ENCODE peak calls at places on chromosome 5, in seven cellular contexts. One of them, this sample, is unnamed.
A peak's percentile ranks its signal among the peaks of the same experiment; 100 is the strongest.

GRCh38 chr5:145350501-145350900 is 484.6 kb downstream of the PRELID2 start:
- DNase-seq in naive thymus-derived CD8-positive, alpha-beta T cell: no peak
- DNase-seq in cardiac fibroblast: peak; percentile 5
- DNase-seq in RKO: no peak
- DNase-seq in DMS 273 treated with DMSO at 0.1 percent for 48 hours: no peak
- DNase-seq in germinal center: no peak
- DNase-seq in bronchial epithelial cell: peak; percentile 99
- DNase-seq in this sample: peak; percentile 34

GRCh38 chr5:114174837-114175236 is 187.0 kb upstream of the KCNN2 start:
- DNase-seq in germinal center: no peak
- DNase-seq in RKO: no peak
- DNase-seq in naive thymus-derived CD8-positive, alpha-beta T cell: no peak
- DNase-seq in cardiac fibroblast: peak; percentile 14
- DNase-seq in DMS 273 treated with DMSO at 0.1 percent for 48 hours: no peak
- DNase-seq in bronchial epithelial cell: no peak
- DNase-seq in this sample: no peak

GRCh38 chr5:89315194-89315593 is 432.2 kb upstream of the MEF2C start:
- DNase-seq in cardiac fibroblast: peak; percentile 26
- DNase-seq in naive thymus-derived CD8-positive, alpha-beta T cell: no peak
- DNase-seq in RKO: no peak
- DNase-seq in bronchial epithelial cell: peak; percentile 70
- DNase-seq in germinal center: no peak
- DNase-seq in DMS 273 treated with DMSO at 0.1 percent for 48 hours: no peak
- DNase-seq in this sample: no peak

GRCh38 chr5:139021346-139021745 is 146.2 kb upstream of the LRRTM2 start:
- DNase-seq in naive thymus-derived CD8-positive, alpha-beta T cell: no peak
- DNase-seq in RKO: no peak
- DNase-seq in DMS 273 treated with DMSO at 0.1 percent for 48 hours: no peak
- DNase-seq in cardiac fibroblast: no peak
- DNase-seq in bronchial epithelial cell: no peak
- DNase-seq in germinal center: no peak
- DNase-seq in this sample: no peak

GRCh38 chr5:43041669-43042175 is 1.6 kb upstream of the ANXA2R start:
- DNase-seq in bronchial epithelial cell: peak; percentile 65
- DNase-seq in cardiac fibroblast: peak; percentile 86
- DNase-seq in naive thymus-derived CD8-positive, alpha-beta T cell: no peak
- DNase-seq in RKO: peak; percentile 86
- DNase-seq in DMS 273 treated with DMSO at 0.1 percent for 48 hours: peak; percentile 51
- DNase-seq in germinal center: peak; percentile 16
- DNase-seq in this sample: no peak

GRCh38 chr5:139287890-139288635 is 5.5 kb upstream of the MATR3 start:
- DNase-seq in RKO: peak; percentile 40
- DNase-seq in naive thymus-derived CD8-positive, alpha-beta T cell: no peak
- DNase-seq in DMS 273 treated with DMSO at 0.1 percent for 48 hours: peak; percentile 42
- DNase-seq in bronchial epithelial cell: peak; percentile 42
- DNase-seq in cardiac fibroblast: peak; percentile 25
- DNase-seq in germinal center: no peak
- DNase-seq in this sample: no peak

GRCh38 chr5:120101771-120102170 is 362.3 kb upstream of the PRR16 start:
- DNase-seq in naive thymus-derived CD8-positive, alpha-beta T cell: no peak
- DNase-seq in DMS 273 treated with DMSO at 0.1 percent for 48 hours: no peak
- DNase-seq in bronchial epithelial cell: no peak
- DNase-seq in RKO: no peak
- DNase-seq in cardiac fibroblast: no peak
- DNase-seq in germinal center: no peak
- DNase-seq in this sample: no peak

GRCh38 chr5:14036947-14037346 is 92.5 kb upstream of the DNAH5 start:
- DNase-seq in RKO: no peak
- DNase-seq in germinal center: no peak
- DNase-seq in bronchial epithelial cell: peak; percentile 41
- DNase-seq in naive thymus-derived CD8-positive, alpha-beta T cell: no peak
- DNase-seq in DMS 273 treated with DMSO at 0.1 percent for 48 hours: no peak
- DNase-seq in cardiac fibroblast: no peak
- DNase-seq in this sample: no peak

GRCh38 chr5:8508196-8508595 is 639.2 kb downstream of the MTRR start:
- DNase-seq in naive thymus-derived CD8-positive, alpha-beta T cell: no peak
- DNase-seq in RKO: no peak
- DNase-seq in germinal center: no peak
- DNase-seq in cardiac fibroblast: no peak
- DNase-seq in bronchial epithelial cell: no peak
- DNase-seq in DMS 273 treated with DMSO at 0.1 percent for 48 hours: no peak
- DNase-seq in this sample: no peak

GRCh38 chr5:159341914-159342313 is 11.6 kb upstream of the IL12B start:
- DNase-seq in germinal center: no peak
- DNase-seq in RKO: peak; percentile 22
- DNase-seq in DMS 273 treated with DMSO at 0.1 percent for 48 hours: no peak
- DNase-seq in naive thymus-derived CD8-positive, alpha-beta T cell: no peak
- DNase-seq in bronchial epithelial cell: peak; percentile 89
- DNase-seq in cardiac fibroblast: peak; percentile 69
- DNase-seq in this sample: peak; percentile 89

GRCh38 chr5:144484124-144484897 is 313.6 kb downstream of the KCTD16 start:
- DNase-seq in bronchial epithelial cell: peak; percentile 18
- DNase-seq in DMS 273 treated with DMSO at 0.1 percent for 48 hours: no peak
- DNase-seq in naive thymus-derived CD8-positive, alpha-beta T cell: no peak
- DNase-seq in germinal center: no peak
- DNase-seq in cardiac fibroblast: peak; percentile 3
- DNase-seq in RKO: peak; percentile 58
- DNase-seq in this sample: no peak

GRCh38 chr5:107985144-107985543 is 314.4 kb upstream of the EFNA5 start:
- DNase-seq in RKO: no peak
- DNase-seq in cardiac fibroblast: peak; percentile 3
- DNase-seq in DMS 273 treated with DMSO at 0.1 percent for 48 hours: no peak
- DNase-seq in bronchial epithelial cell: peak; percentile 31
- DNase-seq in naive thymus-derived CD8-positive, alpha-beta T cell: no peak
- DNase-seq in germinal center: no peak
- DNase-seq in this sample: no peak

GRCh38 chr5:464446-464842 is 21.5 kb downstream of the EXOC3 start:
- DNase-seq in DMS 273 treated with DMSO at 0.1 percent for 48 hours: no peak
- DNase-seq in RKO: no peak
- DNase-seq in germinal center: no peak
- DNase-seq in bronchial epithelial cell: no peak
- DNase-seq in naive thymus-derived CD8-positive, alpha-beta T cell: no peak
- DNase-seq in cardiac fibroblast: no peak
- DNase-seq in this sample: no peak